ENCODE peak calls at places on chromosomes 13 and 19, in five cellular contexts. H is body of pancreas, K is stomach, N is A549, O is IMR-90. Q is an unnamed sample.

GRCh38 chr13:89227356-89227755 is 1556.2 kb downstream of the SLITRK5 start:
- DNase-seq in H (no peak), K (no peak), N (no peak), O (no peak), Q (no peak)

GRCh38 chr19:46753420-46754155 is 7.3 kb upstream of the STRN4 start:
- DNase-seq in H (peak), K (peak), N (peak), O (no peak), Q (peak)

GRCh38 chr19:13090511-13091231 is 12.0 kb downstream of the LYL1 start:
- DNase-seq in H (no peak), K (no peak), N (no peak), O (no peak), Q (no peak)

GRCh38 chr19:12913011-12913561 is 6.0 kb downstream of the SYCE2 start:
- DNase-seq in H (peak), K (peak), N (no peak), O (peak), Q (no peak)

GRCh38 chr19:3054265-3054971 is 7.9 kb downstream of the TLE5 start:
- DNase-seq in H (no peak), K (no peak), N (no peak), O (no peak), Q (no peak)

GRCh38 chr19:57587529-57587928 is 3.6 kb downstream of the ZIK1 start:
- DNase-seq in H (no peak), K (no peak), N (no peak), O (peak), Q (no peak)

GRCh38 chr19:39517432-39517831 is 2.5 kb downstream of the SELENOV start:
- DNase-seq in H (no peak), K (no peak), N (no peak), O (no peak), Q (no peak)

GRCh38 chr19:34145741-34146202 is 26.5 kb upstream of the LSM14A start:
- DNase-seq in H (peak), K (peak), N (peak), O (peak), Q (peak)

GRCh38 chr13:30872685-30873443 is 33.2 kb upstream of the MEDAG start:
- DNase-seq in H (no peak), K (no peak), N (no peak), O (peak), Q (peak)

GRCh38 chr19:40165362-40165937 is 25.8 kb upstream of the MAP3K10 start:
- DNase-seq in H (peak), K (peak), N (no peak), O (no peak), Q (peak)

GRCh38 chr19:58476498-58477015 is 405 bp downstream of the ZNF446 start:
- DNase-seq in H (no peak), K (no peak), N (no peak), O (no peak), Q (no peak)

GRCh38 chr13:39810091-39810877 is 154.8 kb downstream of the COG6 start:
- DNase-seq in H (no peak), K (no peak), N (no peak), O (no peak), Q (no peak)

GRCh38 chr13:80334582-80335260 is 6.2 kb downstream of the SPRY2 start:
- DNase-seq in H (no peak), K (no peak), N (no peak), O (peak), Q (no peak)

GRCh38 chr13:60887711-60888110 is 490.7 kb downstream of the TDRD3 start:
- DNase-seq in H (no peak), K (no peak), N (no peak), O (no peak), Q (peak)

GRCh38 chr13:46659413-46660065 is 106.6 kb downstream of the LRCH1 start:
- DNase-seq in H (no peak), K (peak), N (no peak), O (no peak), Q (no peak)

GRCh38 chr13:71644579-71644978 is 222.4 kb downstream of the DACH1 start:
- DNase-seq in H (no peak), K (no peak), N (no peak), O (no peak), Q (no peak)

GRCh38 chr19:53868892-53869804 is 1.5 kb downstream of the MYADM start:
- DNase-seq in H (peak), K (peak), N (peak), O (peak), Q (peak)

GRCh38 chr13:107138987-107139386 is 571.0 kb upstream of the ARGLU1 start:
- DNase-seq in H (no peak), K (no peak), N (no peak), O (no peak), Q (no peak)

GRCh38 chr13:89695343-89696257 is 1651.9 kb upstream of the MIR17HG start:
- DNase-seq in H (peak), K (peak), N (peak), O (peak), Q (peak)

GRCh38 chr19:53906211-53907192 is 2.6 kb upstream of the CACNG7 start:
- DNase-seq in H (peak), K (peak), N (peak), O (no peak), Q (peak)

GRCh38 chr19:14479309-14479984 is 4.3 kb upstream of the PTGER1 start:
- DNase-seq in H (no peak), K (no peak), N (no peak), O (no peak), Q (no peak)

GRCh38 chr13:21537105-21537504 is 66.9 kb downstream of the MICU2 start:
- DNase-seq in H (no peak), K (no peak), N (no peak), O (peak), Q (peak)

GRCh38 chr19:34556500-34556899 is 74.9 kb downstream of the WTIP start:
- DNase-seq in H (peak), K (no peak), N (no peak), O (no peak), Q (peak)

GRCh38 chr13:73018336-73018735 is 40.5 kb upstream of the KLF5 start:
- DNase-seq in H (no peak), K (no peak), N (no peak), O (peak), Q (no peak)

GRCh38 chr19:11127905-11128304 is 27.7 kb downstream of the SPC24 start:
- DNase-seq in H (no peak), K (no peak), N (no peak), O (no peak), Q (no peak)
- TF ChIP-seq POLR2A in H (no peak), K (no peak), N (no peak), O (no peak), Q (no peak)

GRCh38 chr19:49664171-49665070 is 1.2 kb downstream of the IRF3 start:
- DNase-seq in H (peak), K (peak), N (peak), O (peak), Q (peak)
- TF ChIP-seq POLR2A in H (peak), K (no peak), N (peak), O (no peak), Q (peak)

GRCh38 chr19:56538254-56538760 is 441 bp upstream of the ZFP28 start:
- DNase-seq in H (peak), K (peak), N (peak), O (peak), Q (peak)
- TF ChIP-seq POLR2A in H (peak), K (no peak), N (no peak), O (no peak), Q (no peak)

DNA sequence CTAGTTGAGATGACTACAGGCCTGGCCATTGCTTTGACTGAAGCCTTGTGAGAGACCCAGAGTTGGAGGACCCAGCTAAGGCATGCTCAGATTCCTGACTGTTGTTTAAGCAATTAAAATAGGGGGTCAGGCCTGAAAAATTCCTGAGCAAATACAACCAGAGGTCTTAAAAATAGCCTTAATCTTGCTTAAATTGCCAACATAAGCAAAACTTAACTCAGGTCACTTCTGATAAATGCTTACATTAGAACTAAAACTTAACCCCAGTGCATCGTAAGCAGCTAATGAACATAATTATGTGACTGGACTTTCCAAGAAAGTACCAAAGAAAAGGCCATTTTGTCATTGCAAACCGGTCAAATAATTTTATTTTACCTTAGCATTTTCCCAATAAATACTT is 294.5 kb downstream of the ENOX1 start:
- DNase-seq in H (no peak), K (no peak), N (no peak), O (no peak), Q (no peak)
- TF ChIP-seq POLR2A in H (no peak), K (no peak), N (no peak), O (no peak), Q (no peak)

DNA sequence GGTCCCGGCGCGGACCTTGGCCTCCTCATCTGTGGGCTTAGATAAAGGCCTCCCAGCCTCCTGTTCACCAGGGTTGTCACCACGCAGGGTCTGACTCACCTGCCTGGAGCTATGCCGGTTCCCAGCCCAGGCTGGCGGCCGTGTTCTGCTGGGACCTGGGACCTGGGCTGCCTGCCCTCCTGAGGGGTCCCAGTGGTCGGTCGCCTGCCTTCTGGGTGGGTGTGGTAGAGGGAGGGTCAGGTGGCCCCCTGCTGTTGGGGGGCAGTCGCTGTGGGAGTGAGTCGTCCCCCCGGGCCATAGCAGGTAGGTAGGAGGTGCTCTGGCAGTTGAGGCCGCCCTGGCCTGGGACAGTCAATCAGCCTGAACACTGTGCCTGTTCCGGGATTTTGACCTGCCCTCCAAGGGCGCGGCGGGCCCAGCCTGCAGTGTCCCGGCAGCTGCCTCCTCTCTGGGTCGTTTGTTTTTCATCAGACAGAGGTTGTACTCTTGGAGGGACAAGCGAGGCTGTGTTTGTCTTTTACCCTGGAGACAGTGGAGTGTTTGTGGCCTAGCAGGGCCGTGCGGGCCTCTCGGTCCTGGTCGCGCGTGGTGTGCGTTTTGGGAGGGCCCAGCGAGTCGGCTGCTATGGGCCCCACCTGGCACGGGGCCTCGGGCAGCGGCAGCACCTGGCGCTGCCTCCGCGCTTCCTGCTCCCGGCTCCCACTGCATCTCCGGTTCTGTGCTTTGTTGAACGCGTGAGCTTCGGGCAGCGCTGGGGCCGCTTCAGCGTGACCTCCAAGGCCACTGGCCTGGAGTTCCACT is 2.6 kb downstream of the ADAT3 start:
- DNase-seq in H (peak), K (peak), N (no peak), O (no peak), Q (no peak)
- TF ChIP-seq POLR2A in H (peak), K (no peak), N (no peak), O (no peak), Q (no peak)

GRCh38 chr19:44777715-44778347 is at the start of gene CBLC:
- DNase-seq in H (peak), K (peak), N (no peak), O (no peak), Q (no peak)
- TF ChIP-seq POLR2A in H (peak), K (no peak), N (no peak), O (no peak), Q (no peak)

Q was measured in NB4.